ENCODE peak calls at places on chromosomes 11 and 22, in seven cellular contexts. One of them, this sample, is unnamed.
A peak's percentile ranks its signal among the peaks of the same experiment; 100 is the strongest.

GRCh38 chr22:40383905-40384304 is 13.5 kb downstream of the SGSM3 start:
- DNase-seq in mesenchymal stem cell: peak; percentile 82
- DNase-seq in neuronal stem cell: no peak
- DNase-seq in H1: no peak
- DNase-seq in trophoblast cell: peak; percentile 56
- DNase-seq in mesendoderm: peak; percentile 32
- DNase-seq in IMR-90: peak; percentile 75
- DNase-seq in this sample: no peak

GRCh38 chr11:13861411-13861810 is 101.1 kb upstream of the SPON1 start:
- DNase-seq in neuronal stem cell: no peak
- DNase-seq in mesenchymal stem cell: no peak
- DNase-seq in trophoblast cell: no peak
- DNase-seq in mesendoderm: no peak
- DNase-seq in H1: no peak
- DNase-seq in IMR-90: no peak
- DNase-seq in this sample: no peak

GRCh38 chr11:118914178-118914918 is 11.4 kb downstream of the BCL9L start:
- DNase-seq in H1: no peak
- DNase-seq in neuronal stem cell: no peak
- DNase-seq in trophoblast cell: no peak
- DNase-seq in mesenchymal stem cell: no peak
- DNase-seq in IMR-90: no peak
- DNase-seq in mesendoderm: peak; percentile 51
- DNase-seq in this sample: peak; percentile 59

GRCh38 chr11:115660072-115660805 is 156.0 kb upstream of the CADM1 start:
- DNase-seq in mesenchymal stem cell: peak; percentile 45
- DNase-seq in mesendoderm: no peak
- DNase-seq in neuronal stem cell: no peak
- DNase-seq in H1: no peak
- DNase-seq in IMR-90: no peak
- DNase-seq in trophoblast cell: peak; percentile 69
- DNase-seq in this sample: peak; percentile 34

GRCh38 chr11:86916330-86916729 is 38.9 kb downstream of the FZD4 start:
- DNase-seq in IMR-90: peak; percentile 76
- DNase-seq in mesenchymal stem cell: peak; percentile 72
- DNase-seq in H1: no peak
- DNase-seq in neuronal stem cell: no peak
- DNase-seq in mesendoderm: peak; percentile 57
- DNase-seq in trophoblast cell: peak; percentile 22
- DNase-seq in this sample: no peak

GRCh38 chr11:128515086-128515485 is 72.3 kb downstream of the ETS1 start:
- DNase-seq in neuronal stem cell: no peak
- DNase-seq in mesendoderm: no peak
- DNase-seq in H1: no peak
- DNase-seq in mesenchymal stem cell: no peak
- DNase-seq in IMR-90: no peak
- DNase-seq in trophoblast cell: no peak
- DNase-seq in this sample: no peak

GRCh38 chr11:76803811-76804600 is 20.9 kb downstream of the TSKU start:
- DNase-seq in H1: no peak
- DNase-seq in IMR-90: peak; percentile 46
- DNase-seq in mesenchymal stem cell: peak; percentile 63
- DNase-seq in mesendoderm: no peak
- DNase-seq in neuronal stem cell: no peak
- DNase-seq in trophoblast cell: no peak
- DNase-seq in this sample: no peak

GRCh38 chr11:13140028-13140870 is 131.1 kb downstream of the RASSF10 start:
- DNase-seq in H1: no peak
- DNase-seq in neuronal stem cell: no peak
- DNase-seq in trophoblast cell: peak; percentile 25
- DNase-seq in IMR-90: peak; percentile 26
- DNase-seq in mesendoderm: no peak
- DNase-seq in mesenchymal stem cell: peak; percentile 65
- DNase-seq in this sample: no peak

GRCh38 chr11:10329935-10330334 is 25.1 kb downstream of the ADM start:
- DNase-seq in mesenchymal stem cell: peak; percentile 43
- DNase-seq in mesendoderm: no peak
- DNase-seq in IMR-90: peak; percentile 96
- DNase-seq in H1: no peak
- DNase-seq in trophoblast cell: no peak
- DNase-seq in neuronal stem cell: no peak
- DNase-seq in this sample: no peak

GRCh38 chr11:72736452-72737069 is 15.6 kb downstream of the ARAP1 start:
- DNase-seq in mesendoderm: peak; percentile 76
- DNase-seq in neuronal stem cell: no peak
- DNase-seq in mesenchymal stem cell: peak; percentile 90
- DNase-seq in IMR-90: peak; percentile 77
- DNase-seq in H1: no peak
- DNase-seq in trophoblast cell: peak; percentile 39
- DNase-seq in this sample: no peak

GRCh38 chr11:27864046-27865025 is 164.1 kb upstream of the BDNF start:
- DNase-seq in trophoblast cell: no peak
- DNase-seq in neuronal stem cell: peak; percentile 18
- DNase-seq in mesendoderm: no peak
- DNase-seq in H1: no peak
- DNase-seq in mesenchymal stem cell: no peak
- DNase-seq in IMR-90: no peak
- DNase-seq in this sample: no peak

GRCh38 chr11:122703541-122704272 is 48.2 kb downstream of the UBASH3B start:
- DNase-seq in IMR-90: no peak
- DNase-seq in trophoblast cell: peak; percentile 97
- DNase-seq in mesendoderm: no peak
- DNase-seq in H1: no peak
- DNase-seq in neuronal stem cell: no peak
- DNase-seq in mesenchymal stem cell: no peak
- DNase-seq in this sample: no peak

GRCh38 chr22:38080847-38081635 is 2.9 kb downstream of the SLC16A8 start:
- DNase-seq in mesendoderm: peak; percentile 53
- DNase-seq in neuronal stem cell: no peak
- DNase-seq in H1: no peak
- DNase-seq in mesenchymal stem cell: peak; percentile 39
- DNase-seq in IMR-90: peak; percentile 14
- DNase-seq in trophoblast cell: peak; percentile 47
- DNase-seq in this sample: peak; percentile 76

GRCh38 chr22:27124336-27125023 is 467.1 kb downstream of the MIAT start:
- DNase-seq in neuronal stem cell: no peak
- DNase-seq in mesenchymal stem cell: no peak
- DNase-seq in IMR-90: no peak
- DNase-seq in trophoblast cell: peak; percentile 7
- DNase-seq in H1: no peak
- DNase-seq in mesendoderm: no peak
- DNase-seq in this sample: no peak

GRCh38 chr11:68916439-68916838 is 12.7 kb downstream of the IGHMBP2 start:
- DNase-seq in neuronal stem cell: no peak
- DNase-seq in mesenchymal stem cell: no peak
- DNase-seq in IMR-90: no peak
- DNase-seq in mesendoderm: no peak
- DNase-seq in trophoblast cell: no peak
- DNase-seq in H1: no peak
- DNase-seq in this sample: no peak

GRCh38 chr11:459511-460220 is 9.6 kb downstream of the PTDSS2 start:
- DNase-seq in mesendoderm: no peak
- DNase-seq in mesenchymal stem cell: no peak
- DNase-seq in trophoblast cell: peak; percentile 73
- DNase-seq in IMR-90: no peak
- DNase-seq in neuronal stem cell: no peak
- DNase-seq in H1: no peak
- DNase-seq in this sample: no peak

GRCh38 chr11:67303989-67304411 is 670 bp downstream of the SSH3 start:
- DNase-seq in mesenchymal stem cell: no peak
- DNase-seq in trophoblast cell: peak; percentile 78
- DNase-seq in neuronal stem cell: no peak
- DNase-seq in H1: no peak
- DNase-seq in IMR-90: no peak
- DNase-seq in mesendoderm: peak; percentile 70
- DNase-seq in this sample: peak; percentile 38

GRCh38 chr11:134407321-134407828 is 4.7 kb downstream of the B3GAT1 start:
- DNase-seq in trophoblast cell: no peak
- DNase-seq in H1: no peak
- DNase-seq in IMR-90: no peak
- DNase-seq in mesendoderm: no peak
- DNase-seq in neuronal stem cell: no peak
- DNase-seq in mesenchymal stem cell: no peak
- DNase-seq in this sample: no peak

GRCh38 chr11:134405841-134406240 is 6.2 kb downstream of the B3GAT1 start:
- DNase-seq in trophoblast cell: no peak
- DNase-seq in H1: no peak
- DNase-seq in mesendoderm: no peak
- DNase-seq in neuronal stem cell: no peak
- DNase-seq in IMR-90: no peak
- DNase-seq in mesenchymal stem cell: no peak
- DNase-seq in this sample: no peak

GRCh38 chr11:134405436-134405835 is 6.6 kb downstream of the B3GAT1 start:
- DNase-seq in IMR-90: no peak
- DNase-seq in neuronal stem cell: no peak
- DNase-seq in H1: no peak
- DNase-seq in mesendoderm: no peak
- DNase-seq in mesenchymal stem cell: no peak
- DNase-seq in trophoblast cell: no peak
- DNase-seq in this sample: no peak

GRCh38 chr11:134407923-134408322 is 4.1 kb downstream of the B3GAT1 start:
- DNase-seq in IMR-90: no peak
- DNase-seq in mesendoderm: no peak
- DNase-seq in trophoblast cell: no peak
- DNase-seq in H1: no peak
- DNase-seq in neuronal stem cell: no peak
- DNase-seq in mesenchymal stem cell: no peak
- DNase-seq in this sample: no peak

GRCh38 chr11:134406264-134407185 is 5.5 kb downstream of the B3GAT1 start:
- DNase-seq in neuronal stem cell: no peak
- DNase-seq in IMR-90: no peak
- DNase-seq in trophoblast cell: no peak
- DNase-seq in mesenchymal stem cell: no peak
- DNase-seq in H1: no peak
- DNase-seq in mesendoderm: no peak
- DNase-seq in this sample: no peak
- H3K4me2 ChIP-seq in neuronal stem cell: no peak overlapping the region
- H3K4me2 ChIP-seq in IMR-90: no peak overlapping the region
- H3K4me2 ChIP-seq in trophoblast cell: no peak overlapping the region
- H3K4me2 ChIP-seq in mesenchymal stem cell: no peak overlapping the region
- H3K4me2 ChIP-seq in H1: no peak overlapping the region
- H3K4me2 ChIP-seq in mesendoderm: no peak overlapping the region
- H3K4me2 ChIP-seq in this sample: no peak overlapping the region

GRCh38 chr11:12090761-12091261 is 19.6 kb upstream of the MICAL2 start:
- DNase-seq in H1: no peak
- DNase-seq in trophoblast cell: peak; percentile 71
- DNase-seq in mesendoderm: peak; percentile 78
- DNase-seq in mesenchymal stem cell: no peak
- DNase-seq in neuronal stem cell: no peak
- DNase-seq in IMR-90: no peak
- DNase-seq in this sample: no peak

GRCh38 chr11:12091957-12092558 is 18.3 kb upstream of the MICAL2 start:
- DNase-seq in H1: no peak
- DNase-seq in neuronal stem cell: no peak
- DNase-seq in mesendoderm: peak; percentile 38
- DNase-seq in IMR-90: no peak
- DNase-seq in trophoblast cell: peak; percentile 49
- DNase-seq in mesenchymal stem cell: no peak
- DNase-seq in this sample: no peak

GRCh38 chr11:12090061-12090572 is 20.3 kb upstream of the MICAL2 start:
- DNase-seq in mesendoderm: peak; percentile 41
- DNase-seq in H1: no peak
- DNase-seq in neuronal stem cell: no peak
- DNase-seq in trophoblast cell: peak; percentile 39
- DNase-seq in mesenchymal stem cell: no peak
- DNase-seq in IMR-90: peak; percentile 61
- DNase-seq in this sample: no peak

GRCh38 chr11:12094872-12095800 is 15.3 kb upstream of the MICAL2 start:
- DNase-seq in H1: no peak
- DNase-seq in IMR-90: no peak
- DNase-seq in neuronal stem cell: no peak
- DNase-seq in mesendoderm: peak; percentile 37
- DNase-seq in trophoblast cell: peak; percentile 58
- DNase-seq in mesenchymal stem cell: no peak
- DNase-seq in this sample: no peak

GRCh38 chr11:12092714-12093113 is 17.7 kb upstream of the MICAL2 start:
- DNase-seq in mesenchymal stem cell: no peak
- DNase-seq in neuronal stem cell: no peak
- DNase-seq in H1: no peak
- DNase-seq in IMR-90: no peak
- DNase-seq in trophoblast cell: no peak
- DNase-seq in mesendoderm: peak; percentile 32
- DNase-seq in this sample: peak; percentile 39
- H3K18ac ChIP-seq in mesenchymal stem cell: peak overlapping the region; percentile 12
- H3K18ac ChIP-seq in neuronal stem cell: peak overlapping the region; percentile 38
- H3K18ac ChIP-seq in H1: no peak overlapping the region
- H3K18ac ChIP-seq in IMR-90: no peak overlapping the region
- H3K18ac ChIP-seq in trophoblast cell: peak overlapping the region; percentile 46
- H3K18ac ChIP-seq in mesendoderm: peak overlapping the region; percentile 10
- H3K18ac ChIP-seq in this sample: no peak overlapping the region

GRCh38 chr11:94785509-94785908 is 17.4 kb downstream of the AMOTL1 start:
- DNase-seq in neuronal stem cell: no peak
- DNase-seq in IMR-90: no peak
- DNase-seq in trophoblast cell: no peak
- DNase-seq in mesendoderm: peak; percentile 87
- DNase-seq in H1: no peak
- DNase-seq in mesenchymal stem cell: no peak
- DNase-seq in this sample: no peak
- H3K4me2 ChIP-seq in neuronal stem cell: no peak overlapping the region
- H3K4me2 ChIP-seq in IMR-90: peak overlapping the region; percentile 27
- H3K4me2 ChIP-seq in trophoblast cell: no peak overlapping the region
- H3K4me2 ChIP-seq in mesendoderm: no peak overlapping the region
- H3K4me2 ChIP-seq in H1: no peak overlapping the region
- H3K4me2 ChIP-seq in mesenchymal stem cell: no peak overlapping the region
- H3K4me2 ChIP-seq in this sample: no peak overlapping the region

GRCh38 chr11:45902452-45903380 is 4.4 kb downstream of the FREY1 start:
- DNase-seq in H1: no peak
- DNase-seq in neuronal stem cell: no peak
- DNase-seq in mesenchymal stem cell: no peak
- DNase-seq in mesendoderm: no peak
- DNase-seq in IMR-90: no peak
- DNase-seq in trophoblast cell: no peak
- DNase-seq in this sample: no peak

GRCh38 chr11:45900916-45901617 is 6.0 kb downstream of the FREY1 start:
- DNase-seq in IMR-90: no peak
- DNase-seq in H1: no peak
- DNase-seq in neuronal stem cell: no peak
- DNase-seq in mesenchymal stem cell: no peak
- DNase-seq in trophoblast cell: no peak
- DNase-seq in mesendoderm: no peak
- DNase-seq in this sample: no peak

GRCh38 chr11:45899448-45900174 is 7.5 kb downstream of the FREY1 start:
- DNase-seq in IMR-90: peak; percentile 90
- DNase-seq in trophoblast cell: peak; percentile 53
- DNase-seq in mesendoderm: peak; percentile 96
- DNase-seq in mesenchymal stem cell: peak; percentile 92
- DNase-seq in neuronal stem cell: peak; percentile 94
- DNase-seq in H1: peak; percentile 72
- DNase-seq in this sample: peak; percentile 94

GRCh38 chr11:45899086-45899447 is 8.0 kb downstream of the FREY1 start:
- DNase-seq in trophoblast cell: no peak
- DNase-seq in neuronal stem cell: no peak
- DNase-seq in mesendoderm: no peak
- DNase-seq in H1: no peak
- DNase-seq in IMR-90: no peak
- DNase-seq in mesenchymal stem cell: no peak
- DNase-seq in this sample: no peak

DNA sequence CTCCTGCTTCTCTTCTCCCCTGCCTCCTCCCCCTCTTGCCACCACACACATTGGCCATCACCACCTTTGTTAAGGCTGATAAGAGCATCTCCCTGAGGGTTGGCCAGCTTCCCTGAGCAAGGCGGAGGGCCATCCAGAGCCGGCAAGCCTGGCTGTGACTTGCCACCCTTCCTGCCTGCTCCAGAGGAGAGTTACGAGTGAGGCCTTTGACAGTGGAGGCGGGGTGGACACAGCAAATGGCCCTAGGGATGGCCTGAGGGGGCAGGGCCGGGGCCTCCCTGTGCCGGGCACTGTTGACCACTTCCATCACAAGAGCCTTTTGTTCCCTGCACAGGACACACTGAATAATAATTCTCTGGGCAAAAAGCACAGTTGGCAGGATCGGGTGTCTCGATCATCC is 5.4 kb downstream of the FREY1 start:
- DNase-seq in mesenchymal stem cell: no peak
- DNase-seq in mesendoderm: no peak
- DNase-seq in IMR-90: no peak
- DNase-seq in H1: no peak
- DNase-seq in neuronal stem cell: no peak
- DNase-seq in trophoblast cell: no peak
- DNase-seq in this sample: no peak
- H3K18ac ChIP-seq in mesenchymal stem cell: no peak overlapping the region
- H3K18ac ChIP-seq in mesendoderm: no peak overlapping the region
- H3K18ac ChIP-seq in IMR-90: no peak overlapping the region
- H3K18ac ChIP-seq in H1: no peak overlapping the region
- H3K18ac ChIP-seq in neuronal stem cell: no peak overlapping the region
- H3K18ac ChIP-seq in trophoblast cell: no peak overlapping the region
- H3K18ac ChIP-seq in this sample: no peak overlapping the region